ENCODE peak calls at places on chromosomes 6 and 20, in seven cellular contexts. One of them, this sample, is unnamed.
A peak's percentile ranks its signal among the peaks of the same experiment; 100 is the strongest.

GRCh38 chr6:37225350-37226169 is 32.0 kb upstream of the TBC1D22B start:
- DNase-seq in lower lobe of right lung: no peak
- DNase-seq in MM.1S: no peak
- DNase-seq in progenitor cell of endocrine pancreas: no peak
- DNase-seq in brain microvascular endothelial cell: no peak
- DNase-seq in fibroblast of lung: no peak
- DNase-seq in nephron progenitor cell: no peak
- DNase-seq in this sample: no peak

GRCh38 chr6:43917878-43918382 is 147.9 kb downstream of the VEGFA start:
- DNase-seq in brain microvascular endothelial cell: peak; percentile 66
- DNase-seq in lower lobe of right lung: peak; percentile 23
- DNase-seq in fibroblast of lung: peak; percentile 77
- DNase-seq in nephron progenitor cell: no peak
- DNase-seq in progenitor cell of endocrine pancreas: no peak
- DNase-seq in MM.1S: no peak
- DNase-seq in this sample: no peak

GRCh38 chr6:23498013-23498412 is 628.0 kb upstream of the NRSN1 start:
- DNase-seq in fibroblast of lung: peak; percentile 48
- DNase-seq in lower lobe of right lung: no peak
- DNase-seq in nephron progenitor cell: no peak
- DNase-seq in brain microvascular endothelial cell: peak; percentile 54
- DNase-seq in MM.1S: no peak
- DNase-seq in progenitor cell of endocrine pancreas: no peak
- DNase-seq in this sample: no peak

GRCh38 chr20:31962741-31963140 is 5.2 kb upstream of the XKR7 start:
- DNase-seq in progenitor cell of endocrine pancreas: no peak
- DNase-seq in lower lobe of right lung: no peak
- DNase-seq in brain microvascular endothelial cell: no peak
- DNase-seq in fibroblast of lung: no peak
- DNase-seq in nephron progenitor cell: no peak
- DNase-seq in MM.1S: no peak
- DNase-seq in this sample: no peak

GRCh38 chr6:6811151-6812002 is 222.9 kb downstream of the LY86 start:
- DNase-seq in nephron progenitor cell: no peak
- DNase-seq in brain microvascular endothelial cell: peak; percentile 35
- DNase-seq in lower lobe of right lung: no peak
- DNase-seq in progenitor cell of endocrine pancreas: no peak
- DNase-seq in MM.1S: peak; percentile 21
- DNase-seq in fibroblast of lung: peak; percentile 74
- DNase-seq in this sample: no peak

GRCh38 chr20:63025534-63026331 is 19.0 kb upstream of the BHLHE23 start:
- DNase-seq in lower lobe of right lung: peak; percentile 60
- DNase-seq in brain microvascular endothelial cell: peak; percentile 16
- DNase-seq in progenitor cell of endocrine pancreas: no peak
- DNase-seq in fibroblast of lung: peak; percentile 11
- DNase-seq in nephron progenitor cell: no peak
- DNase-seq in MM.1S: no peak
- DNase-seq in this sample: no peak

GRCh38 chr6:157873735-157874344 is 50.8 kb downstream of the SNX9 start:
- DNase-seq in fibroblast of lung: peak; percentile 54
- DNase-seq in brain microvascular endothelial cell: peak; percentile 63
- DNase-seq in progenitor cell of endocrine pancreas: peak; percentile 59
- DNase-seq in MM.1S: peak; percentile 61
- DNase-seq in lower lobe of right lung: peak; percentile 76
- DNase-seq in nephron progenitor cell: peak; percentile 78
- DNase-seq in this sample: no peak

GRCh38 chr6:15997751-15998388 is 131.0 kb upstream of the MYLIP start:
- DNase-seq in MM.1S: no peak
- DNase-seq in brain microvascular endothelial cell: no peak
- DNase-seq in progenitor cell of endocrine pancreas: no peak
- DNase-seq in fibroblast of lung: no peak
- DNase-seq in nephron progenitor cell: no peak
- DNase-seq in lower lobe of right lung: no peak
- DNase-seq in this sample: no peak

GRCh38 chr20:22453244-22454080 is 130.9 kb downstream of the FOXA2 start:
- DNase-seq in progenitor cell of endocrine pancreas: no peak
- DNase-seq in brain microvascular endothelial cell: no peak
- DNase-seq in fibroblast of lung: no peak
- DNase-seq in nephron progenitor cell: no peak
- DNase-seq in lower lobe of right lung: no peak
- DNase-seq in MM.1S: no peak
- DNase-seq in this sample: no peak

GRCh38 chr6:75402296-75402695 is 91.3 kb downstream of the FILIP1 start:
- DNase-seq in lower lobe of right lung: no peak
- DNase-seq in MM.1S: peak; percentile 60
- DNase-seq in nephron progenitor cell: no peak
- DNase-seq in fibroblast of lung: peak; percentile 87
- DNase-seq in brain microvascular endothelial cell: peak; percentile 72
- DNase-seq in progenitor cell of endocrine pancreas: no peak
- DNase-seq in this sample: no peak

GRCh38 chr6:13544454-13545186 is 29.8 kb upstream of the SIRT5 start:
- DNase-seq in lower lobe of right lung: no peak
- DNase-seq in MM.1S: no peak
- DNase-seq in progenitor cell of endocrine pancreas: no peak
- DNase-seq in nephron progenitor cell: no peak
- DNase-seq in fibroblast of lung: no peak
- DNase-seq in brain microvascular endothelial cell: no peak
- DNase-seq in this sample: no peak

GRCh38 chr20:23445596-23446217 is 6.2 kb downstream of the CSTL1 start:
- DNase-seq in fibroblast of lung: peak; percentile 87
- DNase-seq in lower lobe of right lung: no peak
- DNase-seq in progenitor cell of endocrine pancreas: no peak
- DNase-seq in brain microvascular endothelial cell: peak; percentile 89
- DNase-seq in nephron progenitor cell: no peak
- DNase-seq in MM.1S: no peak
- DNase-seq in this sample: peak; percentile 53

GRCh38 chr20:42740191-42740870 is 449.4 kb downstream of the PTPRT start:
- DNase-seq in MM.1S: no peak
- DNase-seq in lower lobe of right lung: no peak
- DNase-seq in nephron progenitor cell: no peak
- DNase-seq in progenitor cell of endocrine pancreas: no peak
- DNase-seq in brain microvascular endothelial cell: no peak
- DNase-seq in fibroblast of lung: no peak
- DNase-seq in this sample: no peak

GRCh38 chr20:16279320-16279719 is 293.9 kb downstream of the KIF16B start:
- DNase-seq in brain microvascular endothelial cell: no peak
- DNase-seq in progenitor cell of endocrine pancreas: no peak
- DNase-seq in nephron progenitor cell: no peak
- DNase-seq in MM.1S: no peak
- DNase-seq in lower lobe of right lung: no peak
- DNase-seq in fibroblast of lung: no peak
- DNase-seq in this sample: no peak
- TF ChIP-seq CTCF in brain microvascular endothelial cell: no peak
- TF ChIP-seq CTCF in progenitor cell of endocrine pancreas: no peak
- TF ChIP-seq CTCF in nephron progenitor cell: no peak
- TF ChIP-seq CTCF in MM.1S: no peak
- TF ChIP-seq CTCF in lower lobe of right lung: no peak
- TF ChIP-seq CTCF in fibroblast of lung: no peak
- TF ChIP-seq CTCF in this sample: no peak

DNA sequence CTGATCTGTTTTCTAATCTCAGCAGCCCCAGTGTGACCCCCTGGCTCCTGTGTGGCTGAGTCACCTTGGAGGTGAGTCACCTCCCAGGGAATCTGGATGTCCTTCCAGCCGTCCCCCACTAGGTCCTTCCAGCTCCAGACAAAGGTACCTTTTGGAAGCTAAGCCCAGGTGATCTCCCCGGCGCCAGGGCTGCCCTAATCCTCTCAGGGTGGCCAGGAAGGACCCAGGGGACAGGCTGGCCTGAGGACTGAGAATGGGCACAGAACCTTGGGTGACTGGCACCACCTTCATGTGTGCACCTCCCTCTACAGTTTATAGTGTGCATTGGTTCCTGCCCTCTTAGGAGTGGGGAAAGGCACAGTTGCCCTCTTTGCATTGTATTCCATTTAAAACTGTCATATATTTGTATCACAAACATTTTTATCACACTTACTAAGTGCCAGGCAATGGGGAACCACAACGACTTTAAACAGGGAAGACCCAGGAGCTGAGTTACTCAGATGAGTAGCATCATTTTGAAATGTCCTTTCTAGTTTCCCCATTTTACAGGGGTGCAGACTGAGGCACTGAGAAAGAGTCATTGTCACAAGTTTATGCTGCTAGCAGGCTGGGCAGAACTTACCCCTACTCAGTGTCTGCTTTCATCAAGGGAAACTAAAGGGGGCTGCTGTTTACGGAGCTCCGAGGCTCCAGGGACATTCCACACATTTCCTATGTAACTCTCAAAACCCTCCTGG is 2.6 kb upstream of the BPIFB4 start:
- DNase-seq in nephron progenitor cell: no peak
- DNase-seq in MM.1S: no peak
- DNase-seq in lower lobe of right lung: no peak
- DNase-seq in fibroblast of lung: no peak
- DNase-seq in brain microvascular endothelial cell: no peak
- DNase-seq in progenitor cell of endocrine pancreas: no peak
- DNase-seq in this sample: no peak
- TF ChIP-seq CTCF in nephron progenitor cell: no peak
- TF ChIP-seq CTCF in MM.1S: peak; percentile 25
- TF ChIP-seq CTCF in lower lobe of right lung: no peak
- TF ChIP-seq CTCF in fibroblast of lung: peak; percentile 10
- TF ChIP-seq CTCF in brain microvascular endothelial cell: peak; percentile 54
- TF ChIP-seq CTCF in progenitor cell of endocrine pancreas: peak; percentile 33
- TF ChIP-seq CTCF in this sample: peak; percentile 21

GRCh38 chr20:16350465-16350864 is 222.8 kb downstream of the KIF16B start:
- DNase-seq in nephron progenitor cell: no peak
- DNase-seq in progenitor cell of endocrine pancreas: no peak
- DNase-seq in brain microvascular endothelial cell: peak; percentile 42
- DNase-seq in fibroblast of lung: peak; percentile 27
- DNase-seq in MM.1S: no peak
- DNase-seq in lower lobe of right lung: no peak
- DNase-seq in this sample: peak; percentile 16

GRCh38 chr20:16352751-16353150 is 220.5 kb downstream of the KIF16B start:
- DNase-seq in fibroblast of lung: no peak
- DNase-seq in brain microvascular endothelial cell: no peak
- DNase-seq in lower lobe of right lung: no peak
- DNase-seq in progenitor cell of endocrine pancreas: no peak
- DNase-seq in nephron progenitor cell: no peak
- DNase-seq in MM.1S: no peak
- DNase-seq in this sample: no peak

GRCh38 chr20:16351415-16351814 is 221.8 kb downstream of the KIF16B start:
- DNase-seq in progenitor cell of endocrine pancreas: no peak
- DNase-seq in nephron progenitor cell: no peak
- DNase-seq in brain microvascular endothelial cell: no peak
- DNase-seq in fibroblast of lung: no peak
- DNase-seq in MM.1S: no peak
- DNase-seq in lower lobe of right lung: no peak
- DNase-seq in this sample: no peak

GRCh38 chr20:16349518-16350295 is 223.5 kb downstream of the KIF16B start:
- DNase-seq in MM.1S: no peak
- DNase-seq in fibroblast of lung: peak; percentile 4
- DNase-seq in progenitor cell of endocrine pancreas: no peak
- DNase-seq in brain microvascular endothelial cell: peak; percentile 32
- DNase-seq in nephron progenitor cell: no peak
- DNase-seq in lower lobe of right lung: no peak
- DNase-seq in this sample: peak; percentile 14

GRCh38 chr20:16352321-16352720 is 220.9 kb downstream of the KIF16B start:
- DNase-seq in MM.1S: no peak
- DNase-seq in lower lobe of right lung: no peak
- DNase-seq in brain microvascular endothelial cell: no peak
- DNase-seq in progenitor cell of endocrine pancreas: no peak
- DNase-seq in nephron progenitor cell: no peak
- DNase-seq in fibroblast of lung: no peak
- DNase-seq in this sample: no peak
- TF ChIP-seq CTCF in MM.1S: no peak
- TF ChIP-seq CTCF in lower lobe of right lung: no peak
- TF ChIP-seq CTCF in brain microvascular endothelial cell: no peak
- TF ChIP-seq CTCF in progenitor cell of endocrine pancreas: no peak
- TF ChIP-seq CTCF in nephron progenitor cell: no peak
- TF ChIP-seq CTCF in fibroblast of lung: no peak
- TF ChIP-seq CTCF in this sample: no peak

GRCh38 chr6:131548441-131548840 is 24.6 kb upstream of the ARG1 start:
- DNase-seq in progenitor cell of endocrine pancreas: no peak
- DNase-seq in brain microvascular endothelial cell: no peak
- DNase-seq in fibroblast of lung: no peak
- DNase-seq in nephron progenitor cell: no peak
- DNase-seq in MM.1S: no peak
- DNase-seq in lower lobe of right lung: no peak
- DNase-seq in this sample: no peak
- TF ChIP-seq CTCF in progenitor cell of endocrine pancreas: no peak
- TF ChIP-seq CTCF in brain microvascular endothelial cell: no peak
- TF ChIP-seq CTCF in fibroblast of lung: no peak
- TF ChIP-seq CTCF in nephron progenitor cell: no peak
- TF ChIP-seq CTCF in MM.1S: no peak
- TF ChIP-seq CTCF in lower lobe of right lung: no peak
- TF ChIP-seq CTCF in this sample: no peak

GRCh38 chr6:45991189-45991588 is 24.5 kb downstream of the CLIC5 start:
- DNase-seq in MM.1S: no peak
- DNase-seq in nephron progenitor cell: no peak
- DNase-seq in lower lobe of right lung: no peak
- DNase-seq in brain microvascular endothelial cell: no peak
- DNase-seq in progenitor cell of endocrine pancreas: no peak
- DNase-seq in fibroblast of lung: no peak
- DNase-seq in this sample: no peak
- TF ChIP-seq CTCF in MM.1S: no peak
- TF ChIP-seq CTCF in nephron progenitor cell: peak; percentile 21
- TF ChIP-seq CTCF in lower lobe of right lung: no peak
- TF ChIP-seq CTCF in brain microvascular endothelial cell: peak; percentile 47
- TF ChIP-seq CTCF in progenitor cell of endocrine pancreas: peak; percentile 41
- TF ChIP-seq CTCF in fibroblast of lung: no peak
- TF ChIP-seq CTCF in this sample: no peak

This sample was measured in AG04449.